ENCODE peak calls at places on chromosomes 11 and 22, in eight cellular contexts. One of them, this sample, is unnamed.
A peak's percentile ranks its signal among the peaks of the same experiment; 100 is the strongest.

GRCh38 chr11:96899971-96900370 is 510.2 kb downstream of the JRKL start:
- DNase-seq in midbrain: no peak
- DNase-seq in renal cortical epithelial cell: no peak
- DNase-seq in cardiac muscle cell: no peak
- DNase-seq in activated CD4-positive, alpha-beta T cell treated with anti-CD3 and anti-CD28 coated beads for 24 hours: no peak
- DNase-seq in upper lobe of right lung: no peak
- DNase-seq in stimulated activated naive CD8-positive, alpha-beta T cell treated with anti-CD3 and anti-CD28 coated beads, Interleukin-15, amount 100 ng/mL, for 72 hours: no peak
- DNase-seq in mammary epithelial cell: no peak
- DNase-seq in this sample: no peak

GRCh38 chr22:38623357-38623756 is 32.8 kb downstream of the FAM227A start:
- DNase-seq in midbrain: no peak
- DNase-seq in renal cortical epithelial cell: no peak
- DNase-seq in cardiac muscle cell: no peak
- DNase-seq in activated CD4-positive, alpha-beta T cell treated with anti-CD3 and anti-CD28 coated beads for 24 hours: no peak
- DNase-seq in upper lobe of right lung: no peak
- DNase-seq in stimulated activated naive CD8-positive, alpha-beta T cell treated with anti-CD3 and anti-CD28 coated beads, Interleukin-15, amount 100 ng/mL, for 72 hours: no peak
- DNase-seq in mammary epithelial cell: no peak
- DNase-seq in this sample: no peak

GRCh38 chr22:32697331-32697995 is 104.0 kb upstream of the TIMP3 start:
- DNase-seq in midbrain: no peak
- DNase-seq in renal cortical epithelial cell: no peak
- DNase-seq in cardiac muscle cell: no peak
- DNase-seq in activated CD4-positive, alpha-beta T cell treated with anti-CD3 and anti-CD28 coated beads for 24 hours: no peak
- DNase-seq in upper lobe of right lung: no peak
- DNase-seq in stimulated activated naive CD8-positive, alpha-beta T cell treated with anti-CD3 and anti-CD28 coated beads, Interleukin-15, amount 100 ng/mL, for 72 hours: no peak
- DNase-seq in mammary epithelial cell: peak; percentile 80
- DNase-seq in this sample: no peak

GRCh38 chr11:69636870-69637600 is 3.9 kb upstream of the CCND1 start:
- DNase-seq in midbrain: no peak
- DNase-seq in renal cortical epithelial cell: no peak
- DNase-seq in cardiac muscle cell: no peak
- DNase-seq in activated CD4-positive, alpha-beta T cell treated with anti-CD3 and anti-CD28 coated beads for 24 hours: no peak
- DNase-seq in upper lobe of right lung: peak; percentile 66
- DNase-seq in stimulated activated naive CD8-positive, alpha-beta T cell treated with anti-CD3 and anti-CD28 coated beads, Interleukin-15, amount 100 ng/mL, for 72 hours: no peak
- DNase-seq in mammary epithelial cell: no peak
- DNase-seq in this sample: no peak

GRCh38 chr11:121965330-121965729 is 150.7 kb downstream of the BLID start:
- DNase-seq in midbrain: no peak
- DNase-seq in renal cortical epithelial cell: peak; percentile 3
- DNase-seq in cardiac muscle cell: no peak
- DNase-seq in activated CD4-positive, alpha-beta T cell treated with anti-CD3 and anti-CD28 coated beads for 24 hours: no peak
- DNase-seq in upper lobe of right lung: no peak
- DNase-seq in stimulated activated naive CD8-positive, alpha-beta T cell treated with anti-CD3 and anti-CD28 coated beads, Interleukin-15, amount 100 ng/mL, for 72 hours: no peak
- DNase-seq in mammary epithelial cell: peak; percentile 79
- DNase-seq in this sample: no peak

GRCh38 chr22:23772315-23773246 is at the start of gene MMP11:
- DNase-seq in midbrain: no peak
- DNase-seq in renal cortical epithelial cell: no peak
- DNase-seq in cardiac muscle cell: peak; percentile 71
- DNase-seq in activated CD4-positive, alpha-beta T cell treated with anti-CD3 and anti-CD28 coated beads for 24 hours: no peak
- DNase-seq in upper lobe of right lung: peak; percentile 81
- DNase-seq in stimulated activated naive CD8-positive, alpha-beta T cell treated with anti-CD3 and anti-CD28 coated beads, Interleukin-15, amount 100 ng/mL, for 72 hours: peak; percentile 51
- DNase-seq in mammary epithelial cell: no peak
- DNase-seq in this sample: peak; percentile 3

GRCh38 chr22:42399315-42400271 is 32.6 kb downstream of the NFAM1 start:
- DNase-seq in midbrain: peak; percentile 1
- DNase-seq in renal cortical epithelial cell: peak; percentile 44
- DNase-seq in cardiac muscle cell: peak; percentile 92
- DNase-seq in activated CD4-positive, alpha-beta T cell treated with anti-CD3 and anti-CD28 coated beads for 24 hours: no peak
- DNase-seq in upper lobe of right lung: peak; percentile 71
- DNase-seq in stimulated activated naive CD8-positive, alpha-beta T cell treated with anti-CD3 and anti-CD28 coated beads, Interleukin-15, amount 100 ng/mL, for 72 hours: no peak
- DNase-seq in mammary epithelial cell: no peak
- DNase-seq in this sample: peak; percentile 40

GRCh38 chr11:80846979-80847378 is 1406.1 kb upstream of the TENM4 start:
- DNase-seq in midbrain: no peak
- DNase-seq in renal cortical epithelial cell: no peak
- DNase-seq in cardiac muscle cell: no peak
- DNase-seq in activated CD4-positive, alpha-beta T cell treated with anti-CD3 and anti-CD28 coated beads for 24 hours: no peak
- DNase-seq in upper lobe of right lung: no peak
- DNase-seq in stimulated activated naive CD8-positive, alpha-beta T cell treated with anti-CD3 and anti-CD28 coated beads, Interleukin-15, amount 100 ng/mL, for 72 hours: no peak
- DNase-seq in mammary epithelial cell: no peak
- DNase-seq in this sample: no peak

GRCh38 chr11:62545437-62546243 is 966 bp downstream of the AHNAK start:
- DNase-seq in midbrain: peak; percentile 33
- DNase-seq in renal cortical epithelial cell: peak; percentile 84
- DNase-seq in cardiac muscle cell: peak; percentile 84
- DNase-seq in activated CD4-positive, alpha-beta T cell treated with anti-CD3 and anti-CD28 coated beads for 24 hours: peak; percentile 56
- DNase-seq in upper lobe of right lung: peak; percentile 95
- DNase-seq in stimulated activated naive CD8-positive, alpha-beta T cell treated with anti-CD3 and anti-CD28 coated beads, Interleukin-15, amount 100 ng/mL, for 72 hours: no peak
- DNase-seq in mammary epithelial cell: peak; percentile 88
- DNase-seq in this sample: peak; percentile 57

GRCh38 chr22:41239443-41240128 is 1.1 kb downstream of the CHADL start:
- DNase-seq in midbrain: peak; percentile 36
- DNase-seq in renal cortical epithelial cell: no peak
- DNase-seq in cardiac muscle cell: no peak
- DNase-seq in activated CD4-positive, alpha-beta T cell treated with anti-CD3 and anti-CD28 coated beads for 24 hours: no peak
- DNase-seq in upper lobe of right lung: no peak
- DNase-seq in stimulated activated naive CD8-positive, alpha-beta T cell treated with anti-CD3 and anti-CD28 coated beads, Interleukin-15, amount 100 ng/mL, for 72 hours: no peak
- DNase-seq in mammary epithelial cell: no peak
- DNase-seq in this sample: peak; percentile 64

GRCh38 chr22:20418211-20418788 is 19.3 kb downstream of the SCARF2 start:
- DNase-seq in midbrain: peak; percentile 78
- DNase-seq in renal cortical epithelial cell: peak; percentile 38
- DNase-seq in cardiac muscle cell: peak; percentile 83
- DNase-seq in activated CD4-positive, alpha-beta T cell treated with anti-CD3 and anti-CD28 coated beads for 24 hours: peak; percentile 58
- DNase-seq in upper lobe of right lung: peak; percentile 92
- DNase-seq in stimulated activated naive CD8-positive, alpha-beta T cell treated with anti-CD3 and anti-CD28 coated beads, Interleukin-15, amount 100 ng/mL, for 72 hours: peak; percentile 71
- DNase-seq in mammary epithelial cell: peak; percentile 49
- DNase-seq in this sample: peak; percentile 91

GRCh38 chr22:19822301-19823117 is 32.2 kb downstream of the GNB1L start:
- DNase-seq in midbrain: no peak
- DNase-seq in renal cortical epithelial cell: no peak
- DNase-seq in cardiac muscle cell: peak; percentile 14
- DNase-seq in activated CD4-positive, alpha-beta T cell treated with anti-CD3 and anti-CD28 coated beads for 24 hours: no peak
- DNase-seq in upper lobe of right lung: peak; percentile 70
- DNase-seq in stimulated activated naive CD8-positive, alpha-beta T cell treated with anti-CD3 and anti-CD28 coated beads, Interleukin-15, amount 100 ng/mL, for 72 hours: no peak
- DNase-seq in mammary epithelial cell: no peak
- DNase-seq in this sample: no peak

GRCh38 chr11:18696638-18697225 is 1.8 kb upstream of the TMEM86A start:
- DNase-seq in midbrain: no peak
- DNase-seq in renal cortical epithelial cell: peak; percentile 73
- DNase-seq in cardiac muscle cell: no peak
- DNase-seq in activated CD4-positive, alpha-beta T cell treated with anti-CD3 and anti-CD28 coated beads for 24 hours: no peak
- DNase-seq in upper lobe of right lung: no peak
- DNase-seq in stimulated activated naive CD8-positive, alpha-beta T cell treated with anti-CD3 and anti-CD28 coated beads, Interleukin-15, amount 100 ng/mL, for 72 hours: no peak
- DNase-seq in mammary epithelial cell: peak; percentile 30
- DNase-seq in this sample: no peak

GRCh38 chr22:45818130-45819085 is 146.8 kb downstream of the ATXN10 start:
- DNase-seq in midbrain: peak; percentile 79
- DNase-seq in renal cortical epithelial cell: peak; percentile 78
- DNase-seq in cardiac muscle cell: peak; percentile 59
- DNase-seq in activated CD4-positive, alpha-beta T cell treated with anti-CD3 and anti-CD28 coated beads for 24 hours: no peak
- DNase-seq in upper lobe of right lung: no peak
- DNase-seq in stimulated activated naive CD8-positive, alpha-beta T cell treated with anti-CD3 and anti-CD28 coated beads, Interleukin-15, amount 100 ng/mL, for 72 hours: no peak
- DNase-seq in mammary epithelial cell: no peak
- DNase-seq in this sample: peak; percentile 89

GRCh38 chr11:65890324-65891179 is at the start of gene CCDC85B:
- DNase-seq in midbrain: peak; percentile 96
- DNase-seq in renal cortical epithelial cell: peak; percentile 81
- DNase-seq in cardiac muscle cell: peak; percentile 97
- DNase-seq in activated CD4-positive, alpha-beta T cell treated with anti-CD3 and anti-CD28 coated beads for 24 hours: peak; percentile 99
- DNase-seq in upper lobe of right lung: peak; percentile 99
- DNase-seq in stimulated activated naive CD8-positive, alpha-beta T cell treated with anti-CD3 and anti-CD28 coated beads, Interleukin-15, amount 100 ng/mL, for 72 hours: peak; percentile 98
- DNase-seq in mammary epithelial cell: peak; percentile 96
- DNase-seq in this sample: peak; percentile 98

GRCh38 chr22:20904008-20904979 is 12.9 kb upstream of the CRKL start:
- DNase-seq in midbrain: no peak
- DNase-seq in renal cortical epithelial cell: peak; percentile 98
- DNase-seq in cardiac muscle cell: no peak
- DNase-seq in activated CD4-positive, alpha-beta T cell treated with anti-CD3 and anti-CD28 coated beads for 24 hours: no peak
- DNase-seq in upper lobe of right lung: no peak
- DNase-seq in stimulated activated naive CD8-positive, alpha-beta T cell treated with anti-CD3 and anti-CD28 coated beads, Interleukin-15, amount 100 ng/mL, for 72 hours: no peak
- DNase-seq in mammary epithelial cell: peak; percentile 98
- DNase-seq in this sample: no peak

GRCh38 chr22:27032121-27032761 is 374.9 kb downstream of the MIAT start:
- DNase-seq in midbrain: peak; percentile 60
- DNase-seq in renal cortical epithelial cell: no peak
- DNase-seq in cardiac muscle cell: peak; percentile 49
- DNase-seq in activated CD4-positive, alpha-beta T cell treated with anti-CD3 and anti-CD28 coated beads for 24 hours: no peak
- DNase-seq in upper lobe of right lung: no peak
- DNase-seq in stimulated activated naive CD8-positive, alpha-beta T cell treated with anti-CD3 and anti-CD28 coated beads, Interleukin-15, amount 100 ng/mL, for 72 hours: no peak
- DNase-seq in mammary epithelial cell: no peak
- DNase-seq in this sample: peak; percentile 80

GRCh38 chr11:105937331-105937730 is 84.7 kb downstream of the MSANTD4 start:
- DNase-seq in midbrain: no peak
- DNase-seq in renal cortical epithelial cell: peak; percentile 96
- DNase-seq in cardiac muscle cell: no peak
- DNase-seq in activated CD4-positive, alpha-beta T cell treated with anti-CD3 and anti-CD28 coated beads for 24 hours: no peak
- DNase-seq in upper lobe of right lung: no peak
- DNase-seq in stimulated activated naive CD8-positive, alpha-beta T cell treated with anti-CD3 and anti-CD28 coated beads, Interleukin-15, amount 100 ng/mL, for 72 hours: no peak
- DNase-seq in mammary epithelial cell: peak; percentile 42
- DNase-seq in this sample: no peak

GRCh38 chr22:48639896-48640732 is 1187.6 kb downstream of the BRD1 start:
- DNase-seq in midbrain: no peak
- DNase-seq in renal cortical epithelial cell: no peak
- DNase-seq in cardiac muscle cell: no peak
- DNase-seq in activated CD4-positive, alpha-beta T cell treated with anti-CD3 and anti-CD28 coated beads for 24 hours: no peak
- DNase-seq in upper lobe of right lung: no peak
- DNase-seq in stimulated activated naive CD8-positive, alpha-beta T cell treated with anti-CD3 and anti-CD28 coated beads, Interleukin-15, amount 100 ng/mL, for 72 hours: no peak
- DNase-seq in mammary epithelial cell: no peak
- DNase-seq in this sample: no peak

GRCh38 chr11:12235945-12236743 is 125.8 kb downstream of the MICAL2 start:
- DNase-seq in midbrain: peak; percentile 62
- DNase-seq in renal cortical epithelial cell: peak; percentile 65
- DNase-seq in cardiac muscle cell: peak; percentile 60
- DNase-seq in activated CD4-positive, alpha-beta T cell treated with anti-CD3 and anti-CD28 coated beads for 24 hours: peak; percentile 20
- DNase-seq in upper lobe of right lung: no peak
- DNase-seq in stimulated activated naive CD8-positive, alpha-beta T cell treated with anti-CD3 and anti-CD28 coated beads, Interleukin-15, amount 100 ng/mL, for 72 hours: peak; percentile 42
- DNase-seq in mammary epithelial cell: peak; percentile 47
- DNase-seq in this sample: peak; percentile 74

GRCh38 chr11:66478823-66479740 is 1.2 kb upstream of the DPP3 start:
- DNase-seq in midbrain: peak; percentile 43
- DNase-seq in renal cortical epithelial cell: peak; percentile 59
- DNase-seq in cardiac muscle cell: peak; percentile 24
- DNase-seq in activated CD4-positive, alpha-beta T cell treated with anti-CD3 and anti-CD28 coated beads for 24 hours: no peak
- DNase-seq in upper lobe of right lung: peak; percentile 81
- DNase-seq in stimulated activated naive CD8-positive, alpha-beta T cell treated with anti-CD3 and anti-CD28 coated beads, Interleukin-15, amount 100 ng/mL, for 72 hours: peak; percentile 40
- DNase-seq in mammary epithelial cell: no peak
- DNase-seq in this sample: no peak

GRCh38 chr11:74357449-74357848 is 40.8 kb downstream of the PGM2L1 start:
- DNase-seq in midbrain: no peak
- DNase-seq in renal cortical epithelial cell: no peak
- DNase-seq in cardiac muscle cell: no peak
- DNase-seq in activated CD4-positive, alpha-beta T cell treated with anti-CD3 and anti-CD28 coated beads for 24 hours: no peak
- DNase-seq in upper lobe of right lung: no peak
- DNase-seq in stimulated activated naive CD8-positive, alpha-beta T cell treated with anti-CD3 and anti-CD28 coated beads, Interleukin-15, amount 100 ng/mL, for 72 hours: no peak
- DNase-seq in mammary epithelial cell: no peak
- DNase-seq in this sample: no peak

GRCh38 chr11:68749061-68749491 is 2.2 kb downstream of the TESMIN start:
- DNase-seq in midbrain: no peak
- DNase-seq in renal cortical epithelial cell: no peak
- DNase-seq in cardiac muscle cell: no peak
- DNase-seq in activated CD4-positive, alpha-beta T cell treated with anti-CD3 and anti-CD28 coated beads for 24 hours: no peak
- DNase-seq in upper lobe of right lung: no peak
- DNase-seq in stimulated activated naive CD8-positive, alpha-beta T cell treated with anti-CD3 and anti-CD28 coated beads, Interleukin-15, amount 100 ng/mL, for 72 hours: no peak
- DNase-seq in mammary epithelial cell: no peak
- DNase-seq in this sample: no peak

GRCh38 chr11:60847906-60848305 is 6.0 kb downstream of the CCDC86 start:
- DNase-seq in midbrain: no peak
- DNase-seq in renal cortical epithelial cell: no peak
- DNase-seq in cardiac muscle cell: no peak
- DNase-seq in activated CD4-positive, alpha-beta T cell treated with anti-CD3 and anti-CD28 coated beads for 24 hours: no peak
- DNase-seq in upper lobe of right lung: no peak
- DNase-seq in stimulated activated naive CD8-positive, alpha-beta T cell treated with anti-CD3 and anti-CD28 coated beads, Interleukin-15, amount 100 ng/mL, for 72 hours: no peak
- DNase-seq in mammary epithelial cell: no peak
- DNase-seq in this sample: no peak

GRCh38 chr11:14254533-14255530 is 104.2 kb downstream of the RRAS2 start:
- DNase-seq in midbrain: no peak
- DNase-seq in renal cortical epithelial cell: no peak
- DNase-seq in cardiac muscle cell: no peak
- DNase-seq in activated CD4-positive, alpha-beta T cell treated with anti-CD3 and anti-CD28 coated beads for 24 hours: no peak
- DNase-seq in upper lobe of right lung: no peak
- DNase-seq in stimulated activated naive CD8-positive, alpha-beta T cell treated with anti-CD3 and anti-CD28 coated beads, Interleukin-15, amount 100 ng/mL, for 72 hours: no peak
- DNase-seq in mammary epithelial cell: no peak
- DNase-seq in this sample: no peak

GRCh38 chr11:72072348-72072747 is 8.0 kb downstream of the NUMA1 start:
- DNase-seq in midbrain: no peak
- DNase-seq in renal cortical epithelial cell: peak; percentile 75
- DNase-seq in cardiac muscle cell: no peak
- DNase-seq in activated CD4-positive, alpha-beta T cell treated with anti-CD3 and anti-CD28 coated beads for 24 hours: no peak
- DNase-seq in upper lobe of right lung: no peak
- DNase-seq in stimulated activated naive CD8-positive, alpha-beta T cell treated with anti-CD3 and anti-CD28 coated beads, Interleukin-15, amount 100 ng/mL, for 72 hours: no peak
- DNase-seq in mammary epithelial cell: peak; percentile 70
- DNase-seq in this sample: no peak

GRCh38 chr11:1174441-1175370 is 17.0 kb downstream of the MUC5AC start:
- DNase-seq in midbrain: no peak
- DNase-seq in renal cortical epithelial cell: no peak
- DNase-seq in cardiac muscle cell: no peak
- DNase-seq in activated CD4-positive, alpha-beta T cell treated with anti-CD3 and anti-CD28 coated beads for 24 hours: no peak
- DNase-seq in upper lobe of right lung: no peak
- DNase-seq in stimulated activated naive CD8-positive, alpha-beta T cell treated with anti-CD3 and anti-CD28 coated beads, Interleukin-15, amount 100 ng/mL, for 72 hours: no peak
- DNase-seq in mammary epithelial cell: no peak
- DNase-seq in this sample: no peak

GRCh38 chr22:42794551-42795510 is 62.2 kb downstream of the ARFGAP3 start:
- DNase-seq in midbrain: no peak
- DNase-seq in renal cortical epithelial cell: no peak
- DNase-seq in cardiac muscle cell: peak; percentile 26
- DNase-seq in activated CD4-positive, alpha-beta T cell treated with anti-CD3 and anti-CD28 coated beads for 24 hours: no peak
- DNase-seq in upper lobe of right lung: peak; percentile 59
- DNase-seq in stimulated activated naive CD8-positive, alpha-beta T cell treated with anti-CD3 and anti-CD28 coated beads, Interleukin-15, amount 100 ng/mL, for 72 hours: no peak
- DNase-seq in mammary epithelial cell: no peak
- DNase-seq in this sample: no peak

GRCh38 chr11:17985517-17985916 is 27.3 kb downstream of the SERGEF start:
- DNase-seq in midbrain: no peak
- DNase-seq in renal cortical epithelial cell: peak; percentile 93
- DNase-seq in cardiac muscle cell: peak; percentile 11
- DNase-seq in activated CD4-positive, alpha-beta T cell treated with anti-CD3 and anti-CD28 coated beads for 24 hours: no peak
- DNase-seq in upper lobe of right lung: no peak
- DNase-seq in stimulated activated naive CD8-positive, alpha-beta T cell treated with anti-CD3 and anti-CD28 coated beads, Interleukin-15, amount 100 ng/mL, for 72 hours: no peak
- DNase-seq in mammary epithelial cell: peak; percentile 85
- DNase-seq in this sample: peak; percentile 20

GRCh38 chr22:19639610-19640135 is 74.6 kb upstream of the SEPTIN5 start:
- DNase-seq in midbrain: no peak
- DNase-seq in renal cortical epithelial cell: no peak
- DNase-seq in cardiac muscle cell: no peak
- DNase-seq in activated CD4-positive, alpha-beta T cell treated with anti-CD3 and anti-CD28 coated beads for 24 hours: no peak
- DNase-seq in upper lobe of right lung: no peak
- DNase-seq in stimulated activated naive CD8-positive, alpha-beta T cell treated with anti-CD3 and anti-CD28 coated beads, Interleukin-15, amount 100 ng/mL, for 72 hours: no peak
- DNase-seq in mammary epithelial cell: no peak
- DNase-seq in this sample: no peak

GRCh38 chr11:8288166-8288772 is 24.6 kb upstream of the LMO1 start:
- DNase-seq in midbrain: no peak
- DNase-seq in renal cortical epithelial cell: no peak
- DNase-seq in cardiac muscle cell: no peak
- DNase-seq in activated CD4-positive, alpha-beta T cell treated with anti-CD3 and anti-CD28 coated beads for 24 hours: no peak
- DNase-seq in upper lobe of right lung: no peak
- DNase-seq in stimulated activated naive CD8-positive, alpha-beta T cell treated with anti-CD3 and anti-CD28 coated beads, Interleukin-15, amount 100 ng/mL, for 72 hours: no peak
- DNase-seq in mammary epithelial cell: no peak
- DNase-seq in this sample: no peak

GRCh38 chr11:9838961-9839360 is 175.1 kb downstream of the SWAP70 start:
- DNase-seq in midbrain: no peak
- DNase-seq in renal cortical epithelial cell: peak; percentile 80
- DNase-seq in cardiac muscle cell: no peak
- DNase-seq in activated CD4-positive, alpha-beta T cell treated with anti-CD3 and anti-CD28 coated beads for 24 hours: no peak
- DNase-seq in upper lobe of right lung: no peak
- DNase-seq in stimulated activated naive CD8-positive, alpha-beta T cell treated with anti-CD3 and anti-CD28 coated beads, Interleukin-15, amount 100 ng/mL, for 72 hours: no peak
- DNase-seq in mammary epithelial cell: peak; percentile 97
- DNase-seq in this sample: no peak

GRCh38 chr22:43945632-43946390 is 9.4 kb upstream of the SAMM50 start:
- DNase-seq in midbrain: peak; percentile 18
- DNase-seq in renal cortical epithelial cell: peak; percentile 30
- DNase-seq in cardiac muscle cell: peak; percentile 77
- DNase-seq in activated CD4-positive, alpha-beta T cell treated with anti-CD3 and anti-CD28 coated beads for 24 hours: peak; percentile 69
- DNase-seq in upper lobe of right lung: peak; percentile 78
- DNase-seq in stimulated activated naive CD8-positive, alpha-beta T cell treated with anti-CD3 and anti-CD28 coated beads, Interleukin-15, amount 100 ng/mL, for 72 hours: peak; percentile 62
- DNase-seq in mammary epithelial cell: peak; percentile 36
- DNase-seq in this sample: peak; percentile 75

GRCh38 chr11:1937616-1938342 is 9.4 kb upstream of the MRPL23 start:
- DNase-seq in midbrain: no peak
- DNase-seq in renal cortical epithelial cell: no peak
- DNase-seq in cardiac muscle cell: no peak
- DNase-seq in activated CD4-positive, alpha-beta T cell treated with anti-CD3 and anti-CD28 coated beads for 24 hours: no peak
- DNase-seq in upper lobe of right lung: peak; percentile 47
- DNase-seq in stimulated activated naive CD8-positive, alpha-beta T cell treated with anti-CD3 and anti-CD28 coated beads, Interleukin-15, amount 100 ng/mL, for 72 hours: no peak
- DNase-seq in mammary epithelial cell: no peak
- DNase-seq in this sample: no peak